ENCODE peak calls at places on chromosome 17, in nine cellular contexts. H is activated CD8-positive, alpha-beta memory T cell treated with anti-CD3 and anti-CD28 coated beads, Interleukin-2, amount 50 U/mL, for 48 hours; M is NCI-H1436; B is OCI-LY7; T is right lobe of liver; F is C1 segment of cervical spinal cord; Q is GM13976; V is activated effector memory CD4-positive, alpha-beta T cell treated with anti-CD3 and anti-CD28 coated beads, Interleukin-2, amount 50 U/mL, for 16 hours; U is ELR. Y is an unnamed sample.

GRCh38 chr17:80964231-80964856 is 27.3 kb upstream of the CHMP6 start:
- DNase-seq in H (no peak), M (no peak), B (no peak), T (no peak), F (no peak), Q (no peak), V (no peak), U (no peak), Y (no peak)

GRCh38 chr17:61574542-61575351 is 16.3 kb downstream of the NACA2 start:
- DNase-seq in H (no peak), M (peak), B (peak), T (no peak), F (no peak), Q (no peak), V (no peak), U (peak), Y (peak)

GRCh38 chr17:70318061-70318460 is 148.7 kb downstream of the KCNJ2 start:
- DNase-seq in H (no peak), M (no peak), B (no peak), T (no peak), F (no peak), Q (no peak), V (no peak), U (no peak), Y (no peak)

GRCh38 chr17:78946131-78946530 is 20.9 kb upstream of the TIMP2 start:
- DNase-seq in H (no peak), M (no peak), B (no peak), T (no peak), F (no peak), Q (no peak), V (no peak), U (no peak), Y (no peak)

GRCh38 chr17:56913000-56913866 is 616 bp downstream of the TRIM25 start:
- DNase-seq in H (no peak), M (peak), B (peak), T (no peak), F (no peak), Q (peak), V (peak), U (peak), Y (peak)

GRCh38 chr17:32870969-32871368 is 6.0 kb downstream of the MYO1D start:
- DNase-seq in H (no peak), M (no peak), B (no peak), T (no peak), F (no peak), Q (no peak), V (no peak), U (peak), Y (no peak)

GRCh38 chr17:44628234-44629188 is 27.8 kb upstream of the MEIOC start:
- DNase-seq in H (no peak), M (no peak), B (peak), T (peak), F (no peak), Q (peak), V (no peak), U (no peak), Y (peak)

GRCh38 chr17:6711081-6711674 is 2.0 kb downstream of the SLC13A5 start:
- DNase-seq in H (no peak), M (no peak), B (no peak), T (peak), F (no peak), Q (no peak), V (no peak), U (no peak), Y (no peak)

GRCh38 chr17:39304188-39304587 is 78.4 kb upstream of the STAC2 start:
- DNase-seq in H (no peak), M (no peak), B (no peak), T (no peak), F (no peak), Q (no peak), V (no peak), U (no peak), Y (no peak)

GRCh38 chr17:57108656-57109392 is 23.8 kb downstream of the AKAP1 start:
- DNase-seq in H (no peak), M (no peak), B (no peak), T (no peak), F (no peak), Q (no peak), V (no peak), U (no peak), Y (no peak)

GRCh38 chr17:59002848-59003247 is 103.8 kb downstream of the TRIM37 start:
- DNase-seq in H (no peak), M (no peak), B (no peak), T (no peak), F (no peak), Q (no peak), V (no peak), U (peak), Y (no peak)

GRCh38 chr17:78079253-78079652 is 49.3 kb downstream of the TMC6 start:
- DNase-seq in H (no peak), M (no peak), B (no peak), T (no peak), F (no peak), Q (no peak), V (no peak), U (no peak), Y (no peak)

GRCh38 chr17:66415366-66416206 is 113.2 kb downstream of the PRKCA start:
- DNase-seq in H (no peak), M (no peak), B (no peak), T (no peak), F (no peak), Q (no peak), V (no peak), U (no peak), Y (no peak)

GRCh38 chr17:15493031-15493750 is 25.8 kb upstream of the CDRT4 start:
- DNase-seq in H (no peak), M (no peak), B (no peak), T (no peak), F (no peak), Q (no peak), V (no peak), U (no peak), Y (no peak)

GRCh38 chr17:48440660-48441059 is 10.6 kb upstream of the SKAP1 start:
- DNase-seq in H (no peak), M (no peak), B (peak), T (no peak), F (no peak), Q (no peak), V (no peak), U (no peak), Y (no peak)

GRCh38 chr17:38601539-38602351 is 4.0 kb downstream of the SRCIN1 start:
- DNase-seq in H (no peak), M (peak), B (no peak), T (no peak), F (no peak), Q (no peak), V (no peak), U (no peak), Y (peak)

GRCh38 chr17:79789943-79790804 is 6.7 kb downstream of the CBX8 start:
- DNase-seq in H (no peak), M (no peak), B (peak), T (peak), F (no peak), Q (peak), V (no peak), U (peak), Y (peak)

GRCh38 chr17:21394265-21394664 is 18.1 kb downstream of the KCNJ12 start:
- DNase-seq in H (no peak), M (no peak), B (no peak), T (no peak), F (no peak), Q (no peak), V (no peak), U (peak), Y (no peak)

GRCh38 chr17:60599220-60599619 is 773 bp upstream of the PPM1D start:
- DNase-seq in H (no peak), M (no peak), B (no peak), T (no peak), F (no peak), Q (no peak), V (no peak), U (no peak), Y (peak)

GRCh38 chr17:75637143-75637538 is 3.9 kb downstream of the SMIM5 start:
- DNase-seq in H (no peak), M (no peak), B (no peak), T (peak), F (no peak), Q (no peak), V (no peak), U (no peak), Y (no peak)